ENCODE peak calls at places on chromosomes 4 and X, in five cellular contexts. B is anterior cingulate cortex; K is stimulated activated CD4-positive, alpha-beta T cell treated with anti-CD3 and anti-CD28 coated beads, Interleukin-12 subunit alpha, Interleukin-12 subunit beta, amount 100 ng/mL, for 4 hours; D is Calu3; R is MM.1S. N is an unnamed sample.

GRCh38 chr4:139833131-139833930 is 167.7 kb downstream of the MGST2 start:
- DNase-seq in D (no peak), B (no peak), K (no peak), R (no peak), N (no peak)

GRCh38 chr4:124079174-124079780 is 633.3 kb downstream of the ANKRD50 start:
- DNase-seq in K (no peak), B (no peak), R (no peak), D (no peak), N (no peak)

GRCh38 chr4:146844761-146845160 is 100.9 kb downstream of the TTC29 start:
- DNase-seq in B (no peak), K (no peak), D (no peak), R (no peak), N (no peak)

GRCh38 chrX:109826954-109827708 is 94.1 kb upstream of the ACSL4 start:
- DNase-seq in B (no peak), D (no peak), K (no peak), R (no peak), N (no peak)

GRCh38 chr4:78370625-78371372 is 180.8 kb upstream of the ANXA3 start:
- DNase-seq in K (no peak), D (peak; percentile 19), B (no peak), R (no peak), N (no peak)

GRCh38 chr4:6270691-6271121 is 1.1 kb downstream of the WFS1 start:
- DNase-seq in R (no peak), B (no peak), D (peak; percentile 3), K (no peak), N (no peak)

GRCh38 chrX:41733939-41734338 is 10.0 kb downstream of the GPR82 start:
- DNase-seq in B (no peak), R (peak; percentile 65), K (no peak), D (no peak), N (peak; percentile 15)

GRCh38 chrX:115531818-115532403 is 29.1 kb upstream of the PLS3 start:
- DNase-seq in K (no peak), D (peak; percentile 7), B (no peak), R (no peak), N (no peak)

GRCh38 chr4:63693321-63693720 is 715.9 kb downstream of the TECRL start:
- DNase-seq in D (no peak), K (no peak), B (no peak), R (no peak), N (no peak)

GRCh38 chrX:338281-338835 is 19.8 kb upstream of the GTPBP6 start:
- DNase-seq in R (no peak), B (no peak), D (no peak), K (no peak), N (no peak)

GRCh38 chr4:106569151-106570029 is 200.8 kb upstream of the GIMD1 start:
- DNase-seq in B (no peak), K (no peak), R (peak; percentile 65), D (no peak), N (no peak)

GRCh38 chr4:14054391-14054790 is 426.9 kb upstream of the BOD1L1 start:
- DNase-seq in B (no peak), R (no peak), K (no peak), D (no peak), N (no peak)

GRCh38 chr4:44927361-44928061 is 201.2 kb upstream of the GNPDA2 start:
- DNase-seq in B (no peak), D (peak; percentile 3), K (no peak), R (peak; percentile 55), N (peak; percentile 36)

GRCh38 chrX:119870626-119871131 is 854 bp downstream of the RNF113A start:
- DNase-seq in R (no peak), B (no peak), K (no peak), D (no peak), N (peak; percentile 11)

GRCh38 chr4:53490965-53491622 is 100.2 kb downstream of the LNX1 start:
- DNase-seq in K (no peak), R (peak; percentile 52), D (peak; percentile 22), B (no peak), N (peak; percentile 32)

GRCh38 chr4:22410645-22411247 is 105.1 kb downstream of the ADGRA3 start:
- DNase-seq in B (no peak), K (no peak), R (peak; percentile 19), D (no peak), N (peak; percentile 16)

GRCh38 chrX:26387906-26388305 is 171.9 kb downstream of the MAGEB5 start:
- DNase-seq in B (no peak), D (no peak), R (no peak), K (no peak), N (no peak)

GRCh38 chrX:110532527-110532926 is 173.9 kb downstream of the RTL9 start:
- DNase-seq in R (no peak), K (no peak), B (no peak), D (no peak), N (no peak)

GRCh38 chr4:180558427-180558826 is 1684.8 kb upstream of the TENM3 start:
- DNase-seq in R (no peak), K (no peak), B (no peak), D (no peak), N (no peak)

GRCh38 chr4:56535915-56536314 is 30.3 kb downstream of the ARL9 start:
- DNase-seq in K (no peak), D (no peak), B (no peak), R (no peak), N (no peak)

GRCh38 chr4:86775061-86775460 is 74.1 kb downstream of the SLC10A6 start:
- DNase-seq in D (no peak), R (no peak), B (no peak), K (no peak), N (no peak)

GRCh38 chrX:69028006-69028760 is 137.1 kb downstream of the PJA1 start:
- DNase-seq in R (no peak), B (no peak), D (no peak), K (no peak), N (no peak)

GRCh38 chr4:2248044-2248780 is 6.3 kb upstream of the HAUS3 start:
- DNase-seq in R (no peak), D (no peak), B (no peak), K (no peak), N (no peak)

GRCh38 chr4:2962614-2963184 is 507 bp downstream of the NOP14 start:
- DNase-seq in D (peak; percentile 32), B (no peak), K (no peak), R (peak; percentile 54), N (peak; percentile 48)

GRCh38 chr4:184664445-184665210 is 15.1 kb downstream of the PRIMPOL start:
- DNase-seq in K (no peak), D (no peak), B (no peak), R (no peak), N (no peak)

N was measured in pons.